ENCODE peak calls at places on chromosomes 4 and X, in seven cellular contexts. Z is AG04450; J is stimulated activated CD4-positive, alpha-beta T cell treated with anti-CD3 and anti-CD28 coated beads, Interleukin-4, amount 100 ng/mL, for 48 hours; X is IMR-90; Q is NCI-H748 treated with DMSO at 0.1 percent for 48 hours; H is lower leg skin; U is activated CD4-positive, alpha-beta T cell treated with anti-CD3 and anti-CD28 coated beads, Interleukin-2, amount 50 U/mL, for 4 hours. T is an unnamed sample.

GRCh38 chrX:46758956-46759644 is at the start of gene SLC9A7:
- DNase-seq in Z (no peak), J (peak), X (peak), Q (peak), H (peak), U (peak), T (peak)

GRCh38 chr4:86441175-86441960 is 81.5 kb upstream of the MAPK10 start:
- DNase-seq in Z (no peak), J (no peak), X (peak), Q (no peak), H (no peak), U (no peak), T (peak)

GRCh38 chr4:6674500-6675149 is 19.1 kb upstream of the S100P start:
- DNase-seq in Z (no peak), J (peak), X (peak), Q (peak), H (no peak), U (peak), T (peak)

GRCh38 chrX:40938418-40938817 is 146.8 kb upstream of the USP9X start:
- DNase-seq in Z (no peak), J (no peak), X (peak), Q (no peak), H (no peak), U (no peak), T (peak)

GRCh38 chrX:64571011-64571410 is 175.8 kb upstream of the MTMR8 start:
- DNase-seq in Z (no peak), J (no peak), X (no peak), Q (no peak), H (no peak), U (no peak), T (no peak)

GRCh38 chrX:56787734-56788152 is 58.7 kb downstream of the NBDY start:
- DNase-seq in Z (no peak), J (no peak), X (no peak), Q (no peak), H (no peak), U (no peak), T (no peak)

GRCh38 chrX:110224926-110225617 is 92.8 kb downstream of the AMMECR1 start:
- DNase-seq in Z (no peak), J (no peak), X (no peak), Q (no peak), H (no peak), U (no peak), T (no peak)

GRCh38 chr4:101014417-101014816 is 332.9 kb downstream of the PPP3CA start:
- DNase-seq in Z (no peak), J (no peak), X (no peak), Q (no peak), H (no peak), U (no peak), T (no peak)

GRCh38 chr4:151948351-151949016 is 187.7 kb upstream of the GATB start:
- DNase-seq in Z (no peak), J (no peak), X (peak), Q (no peak), H (no peak), U (no peak), T (peak)

GRCh38 chr4:3442460-3442958 is 741 bp downstream of the HGFAC start:
- DNase-seq in Z (no peak), J (no peak), X (no peak), Q (no peak), H (no peak), U (no peak), T (no peak)